ENCODE peak calls at places on chromosomes 4 and X, in seven cellular contexts. Q is thyroid gland, K is colonic mucosa, W is IMR-90, S is A549, C is endodermal cell, D is OCI-LY7. I is an unnamed sample.

GRCh38 chrX:151973851-151974335 is 583 bp downstream of the GABRE start:
- DNase-seq in Q (peak; percentile 78), K (peak; percentile 32), W (no peak), S (no peak), C (no peak), D (no peak), I (peak; percentile 71)

GRCh38 chr4:153247116-153247490 is 42.9 kb downstream of the TRIM2 start:
- DNase-seq in Q (no peak), K (no peak), W (no peak), S (no peak), C (peak; percentile 64), D (no peak), I (no peak)

GRCh38 chr4:115834441-115834840 is 721.0 kb upstream of the NDST4 start:
- DNase-seq in Q (no peak), K (peak; percentile 28), W (no peak), S (peak; percentile 1), C (no peak), D (no peak), I (no peak)

GRCh38 chr4:94534401-94535312 is 82.9 kb downstream of the PDLIM5 start:
- DNase-seq in Q (no peak), K (no peak), W (no peak), S (no peak), C (peak; percentile 43), D (no peak), I (no peak)

GRCh38 chrX:29299689-29300088 is 712.4 kb downstream of the IL1RAPL1 start:
- DNase-seq in Q (no peak), K (no peak), W (no peak), S (peak; percentile 2), C (no peak), D (no peak), I (no peak)

GRCh38 chrX:154458954-154459829 is 1.1 kb downstream of the PLXNA3 start:
- DNase-seq in Q (peak; percentile 68), K (peak; percentile 53), W (no peak), S (no peak), C (peak; percentile 58), D (peak; percentile 13), I (no peak)

GRCh38 chr4:99832313-99832712 is 15.7 kb downstream of the DAPP1 start:
- DNase-seq in Q (no peak), K (peak; percentile 28), W (no peak), S (peak; percentile 4), C (no peak), D (no peak), I (no peak)

GRCh38 chr4:51830146-51830545 is 12.8 kb upstream of the DCUN1D4 start:
- DNase-seq in Q (no peak), K (no peak), W (peak; percentile 6), S (no peak), C (no peak), D (no peak), I (no peak)

GRCh38 chr4:72314869-72315268 is 254.2 kb downstream of the ADAMTS3 start:
- DNase-seq in Q (peak; percentile 57), K (peak; percentile 22), W (peak; percentile 76), S (peak; percentile 1), C (no peak), D (no peak), I (no peak)

GRCh38 chr4:6627832-6628231 is 12.7 kb upstream of the MRFAP1 start:
- DNase-seq in Q (no peak), K (no peak), W (no peak), S (no peak), C (no peak), D (no peak), I (no peak)

GRCh38 chr4:82799006-82799881 is 648 bp upstream of the SCD5 start:
- DNase-seq in Q (peak; percentile 63), K (no peak), W (no peak), S (no peak), C (peak; percentile 64), D (no peak), I (no peak)

GRCh38 chrX:74249963-74250362 is 54.0 kb upstream of the ZCCHC13 start:
- DNase-seq in Q (no peak), K (peak; percentile 20), W (no peak), S (peak; percentile 74), C (peak; percentile 95), D (no peak), I (no peak)

GRCh38 chr4:151167561-151167960 is 68.1 kb downstream of the RPS3A start:
- DNase-seq in Q (no peak), K (no peak), W (no peak), S (no peak), C (no peak), D (no peak), I (no peak)

GRCh38 chrX:20267599-20267923 is 852 bp upstream of the RPS6KA3 start:
- DNase-seq in Q (no peak), K (no peak), W (peak; percentile 8), S (no peak), C (no peak), D (no peak), I (no peak)

GRCh38 chr4:123744664-123745290 is 348.2 kb downstream of the SPRY1 start:
- DNase-seq in Q (peak; percentile 3), K (no peak), W (peak; percentile 7), S (no peak), C (no peak), D (no peak), I (no peak)

GRCh38 chr4:175720722-175721121 is 91.3 kb downstream of the GPM6A start:
- DNase-seq in Q (no peak), K (no peak), W (no peak), S (no peak), C (no peak), D (no peak), I (no peak)
- H3K27ac ChIP-seq in Q (no peak overlapping the region), K (no peak overlapping the region), W (no peak overlapping the region), S (no peak overlapping the region), C (no peak overlapping the region), D (no peak overlapping the region), I (no peak overlapping the region)

DNA sequence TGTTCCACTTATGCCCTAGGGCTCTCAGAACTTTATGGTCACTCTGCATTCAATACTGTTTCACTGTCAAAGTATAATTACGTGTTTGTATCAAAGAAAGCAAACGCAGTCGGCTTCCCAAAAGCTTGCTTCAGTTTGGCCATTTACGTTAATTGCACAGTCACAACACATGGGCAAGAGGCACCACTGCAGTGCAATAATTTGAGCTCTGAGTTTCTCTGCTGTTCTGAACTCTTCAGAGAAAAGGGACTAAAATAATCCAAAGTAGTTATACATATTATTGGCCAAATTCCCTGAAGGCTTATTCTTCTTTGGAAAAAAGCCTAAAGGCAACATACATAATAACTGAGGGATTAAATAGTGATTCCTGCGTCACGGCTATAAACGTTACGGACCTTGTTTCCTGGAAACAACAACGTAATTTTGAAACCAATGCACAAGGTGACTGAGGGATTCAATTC is 51.3 kb downstream of the RNF150 start:
- DNase-seq in Q (no peak), K (no peak), W (no peak), S (no peak), C (no peak), D (no peak), I (no peak)
- H3K4me3 ChIP-seq in Q (no peak overlapping the region), K (no peak overlapping the region), W (no peak overlapping the region), S (no peak overlapping the region), C (no peak overlapping the region), D (no peak overlapping the region), I (no peak overlapping the region)

DNA sequence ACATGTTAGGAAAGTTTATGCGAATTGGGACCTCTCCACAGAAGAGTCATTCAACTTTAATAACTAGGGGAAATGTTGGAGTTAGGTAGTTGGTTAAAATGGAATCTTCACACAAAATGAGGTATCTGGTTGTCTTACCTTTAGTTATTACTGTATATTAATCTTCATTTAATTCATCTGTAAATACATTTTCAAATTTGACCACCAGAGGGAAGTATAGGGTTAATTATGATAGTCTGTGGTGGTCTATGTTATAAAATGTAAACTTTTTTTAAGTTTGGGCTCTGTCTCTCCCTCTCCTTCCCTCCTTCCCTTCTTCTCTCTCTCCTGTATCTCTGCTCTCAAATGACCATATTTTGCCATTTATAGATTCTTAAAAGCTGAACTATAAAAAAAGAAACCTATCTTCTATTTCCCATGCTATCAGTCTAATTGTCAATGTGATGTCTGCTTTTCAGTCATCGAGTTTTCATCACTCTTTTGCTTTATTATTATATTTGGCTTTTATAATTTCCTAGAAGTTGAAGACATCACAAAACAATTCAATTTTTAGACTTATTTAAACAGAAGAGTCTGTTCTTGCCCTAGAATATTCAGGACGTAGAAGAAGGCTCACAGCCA is 49.8 kb downstream of the TMEM144 start:
- DNase-seq in Q (no peak), K (no peak), W (peak; percentile 42), S (peak; percentile 20), C (no peak), D (peak; percentile 29), I (no peak)
- TF ChIP-seq CTCF in Q (no peak), K (no peak), W (peak; percentile 54), S (peak; percentile 71), C (peak; percentile 76), D (peak; percentile 76), I (peak; percentile 46)

DNA sequence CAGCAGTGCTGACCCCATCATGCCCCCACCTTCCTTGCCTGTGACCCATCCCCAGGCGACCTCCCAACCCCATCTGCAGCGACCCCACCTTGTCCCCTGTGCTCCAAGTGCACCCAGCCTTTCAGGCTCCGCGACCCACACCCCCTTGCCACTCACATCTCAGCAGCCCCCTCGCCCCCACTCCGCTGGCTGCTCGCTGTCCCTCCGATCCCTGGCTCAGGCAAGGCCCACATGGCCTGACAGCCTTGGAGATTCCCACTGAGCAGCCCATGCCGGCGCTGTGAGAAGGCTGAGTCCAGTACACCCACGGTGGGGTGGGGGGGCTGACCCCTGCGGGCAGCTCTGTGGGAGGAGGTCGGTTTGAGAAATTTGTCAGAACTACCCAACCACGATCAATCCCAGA is 9.1 kb downstream of the ZFYVE28 start:
- DNase-seq in Q (no peak), K (no peak), W (no peak), S (no peak), C (peak; percentile 40), D (no peak), I (no peak)
- H3K27ac ChIP-seq in Q (no peak overlapping the region), K (no peak overlapping the region), W (no peak overlapping the region), S (peak overlapping the region; percentile 48), C (no peak overlapping the region), D (no peak overlapping the region), I (no peak overlapping the region)

GRCh38 chr4:54232151-54232688 is 3.1 kb downstream of the PDGFRA start:
- DNase-seq in Q (no peak), K (no peak), W (no peak), S (no peak), C (no peak), D (no peak), I (no peak)
- H3K4me3 ChIP-seq in Q (peak overlapping the region; percentile 26), K (peak overlapping the region; percentile 46), W (peak overlapping the region; percentile 89), S (peak overlapping the region; percentile 37), C (peak overlapping the region; percentile 74), D (no peak overlapping the region), I (peak overlapping the region; percentile 81)

GRCh38 chrX:35726176-35726575 is 72.0 kb upstream of the MAGEB16 start:
- DNase-seq in Q (no peak), K (no peak), W (peak; percentile 3), S (peak; percentile 18), C (no peak), D (peak; percentile 10), I (no peak)
- TF ChIP-seq CTCF in Q (no peak), K (peak; percentile 22), W (peak; percentile 36), S (peak; percentile 30), C (peak; percentile 57), D (peak; percentile 52), I (no peak)